ENCODE peak calls at places on chromosomes 12 and 14, in six cellular contexts. H, B, G, X, P and Y are unnamed samples.

GRCh38 chr14:45868377-45868776 is 615.4 kb upstream of the MIS18BP1 start:
- DNase-seq in H (no peak), B (no peak), G (no peak), X (peak), P (no peak), Y (no peak)

GRCh38 chr12:16347391-16348298 is at the start of gene MGST1:
- DNase-seq in H (peak), B (peak), G (peak), X (peak), P (peak), Y (no peak)

GRCh38 chr14:33880330-33880729 is 70.5 kb downstream of the EGLN3 start:
- DNase-seq in H (no peak), B (peak), G (no peak), X (no peak), P (no peak), Y (no peak)

GRCh38 chr14:24296341-24297157 is 3.0 kb downstream of the DHRS1 start:
- DNase-seq in H (peak), B (peak), G (peak), X (peak), P (peak), Y (peak)

GRCh38 chr12:42631507-42631906 is 42.0 kb upstream of the PRICKLE1 start:
- DNase-seq in H (no peak), B (no peak), G (no peak), X (no peak), P (no peak), Y (no peak)

GRCh38 chr14:93977790-93978581 is 1.6 kb upstream of the ASB2 start:
- DNase-seq in H (no peak), B (no peak), G (no peak), X (peak), P (no peak), Y (no peak)

GRCh38 chr14:102729825-102730224 is 47.4 kb upstream of the TRAF3 start:
- DNase-seq in H (no peak), B (no peak), G (no peak), X (no peak), P (no peak), Y (no peak)

GRCh38 chr12:92226036-92226661 is 80.5 kb upstream of the BTG1 start:
- DNase-seq in H (no peak), B (no peak), G (no peak), X (no peak), P (no peak), Y (no peak)

GRCh38 chr14:64400829-64401459 is 12.8 kb downstream of the MTHFD1 start:
- DNase-seq in H (no peak), B (no peak), G (no peak), X (no peak), P (no peak), Y (no peak)

GRCh38 chr12:128387811-128388422 is 120.9 kb downstream of the TMEM132C start:
- DNase-seq in H (peak), B (peak), G (no peak), X (no peak), P (peak), Y (peak)

GRCh38 chr12:93219947-93220346 is 157.8 kb upstream of the NUDT4 start:
- DNase-seq in H (no peak), B (no peak), G (no peak), X (no peak), P (no peak), Y (no peak)

GRCh38 chr12:78392918-78393317 is 471.7 kb upstream of the SYT1 start:
- DNase-seq in H (no peak), B (peak), G (no peak), X (no peak), P (no peak), Y (no peak)

GRCh38 chr14:55802986-55803431 is 223.0 kb downstream of the KTN1 start:
- DNase-seq in H (no peak), B (peak), G (no peak), X (no peak), P (no peak), Y (no peak)

GRCh38 chr12:9037431-9037830 is 48.1 kb downstream of the KLRG1 start:
- DNase-seq in H (no peak), B (no peak), G (no peak), X (no peak), P (no peak), Y (no peak)

GRCh38 chr12:59283012-59283411 is 312.8 kb upstream of the SLC16A7 start:
- DNase-seq in H (no peak), B (no peak), G (no peak), X (no peak), P (no peak), Y (no peak)

GRCh38 chr14:92880851-92881250 is 42.1 kb upstream of the CHGA start:
- DNase-seq in H (no peak), B (peak), G (no peak), X (no peak), P (peak), Y (no peak)

GRCh38 chr12:62799126-62799736 is 135.7 kb downstream of the PPM1H start:
- DNase-seq in H (peak), B (peak), G (peak), X (peak), P (no peak), Y (no peak)

GRCh38 chr12:96906849-96907664 is at the start of gene NEDD1:
- DNase-seq in H (peak), B (peak), G (peak), X (peak), P (peak), Y (peak)

GRCh38 chr14:31018057-31018645 is 7.3 kb upstream of the AP4S1 start:
- DNase-seq in H (no peak), B (no peak), G (no peak), X (no peak), P (no peak), Y (no peak)

GRCh38 chr12:57133916-57134315 is 5.6 kb downstream of the LRP1 start:
- DNase-seq in H (no peak), B (no peak), G (no peak), X (no peak), P (no peak), Y (no peak)

GRCh38 chr12:19030603-19031002 is 98.9 kb upstream of the PLEKHA5 start:
- DNase-seq in H (no peak), B (peak), G (no peak), X (no peak), P (no peak), Y (no peak)

GRCh38 chr12:116532986-116533342 is 26.2 kb upstream of the MAP1LC3B2 start:
- DNase-seq in H (no peak), B (no peak), G (no peak), X (no peak), P (no peak), Y (no peak)

DNA sequence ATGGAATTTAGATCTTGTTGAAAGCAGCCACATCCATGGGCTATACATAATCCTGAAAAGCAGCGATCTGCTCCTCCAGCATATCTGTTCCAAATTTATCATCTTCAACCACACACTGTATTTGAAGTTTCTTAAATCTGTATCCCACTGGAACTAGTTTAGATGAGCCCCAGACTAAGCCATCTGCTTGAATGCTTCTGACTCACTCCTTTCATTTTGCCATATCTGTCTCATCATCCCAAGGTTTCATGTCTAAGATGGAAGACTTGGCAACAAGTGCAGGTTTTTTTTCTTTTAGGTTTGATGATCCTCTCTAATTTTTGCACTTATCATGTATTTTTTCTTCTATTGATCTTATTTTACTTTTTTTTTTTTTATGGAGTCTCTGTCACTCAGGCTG is 54.4 kb upstream of the TMEM263 start:
- DNase-seq in H (no peak), B (no peak), G (no peak), X (no peak), P (no peak), Y (no peak)
- TF ChIP-seq CTCF in H (no peak), B (no peak), G (no peak), X (no peak), P (no peak), Y (no peak)

DNA sequence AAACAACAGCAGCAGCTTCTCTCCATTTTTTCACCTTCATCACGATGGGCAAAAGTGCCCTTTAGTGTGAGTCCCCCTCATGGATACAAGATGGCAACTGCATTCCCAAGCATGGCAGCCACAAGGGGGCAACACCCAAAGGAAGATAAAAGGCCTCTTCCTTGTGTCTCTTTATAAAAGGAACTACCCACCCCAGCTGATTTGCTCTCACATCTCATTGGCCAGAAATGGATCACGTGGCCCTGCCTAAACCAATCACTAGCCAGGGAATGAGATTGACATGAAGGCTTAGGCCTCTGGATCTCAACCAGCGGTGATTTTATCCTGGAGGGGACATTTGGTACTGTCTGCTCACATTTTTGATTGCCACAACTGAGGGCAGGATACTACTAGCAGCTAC is 21.9 kb upstream of the IFT81 start:
- DNase-seq in H (no peak), B (peak), G (no peak), X (peak), P (no peak), Y (peak)
- TF ChIP-seq CTCF in H (no peak), B (peak), G (peak), X (peak), P (peak), Y (peak)

DNA sequence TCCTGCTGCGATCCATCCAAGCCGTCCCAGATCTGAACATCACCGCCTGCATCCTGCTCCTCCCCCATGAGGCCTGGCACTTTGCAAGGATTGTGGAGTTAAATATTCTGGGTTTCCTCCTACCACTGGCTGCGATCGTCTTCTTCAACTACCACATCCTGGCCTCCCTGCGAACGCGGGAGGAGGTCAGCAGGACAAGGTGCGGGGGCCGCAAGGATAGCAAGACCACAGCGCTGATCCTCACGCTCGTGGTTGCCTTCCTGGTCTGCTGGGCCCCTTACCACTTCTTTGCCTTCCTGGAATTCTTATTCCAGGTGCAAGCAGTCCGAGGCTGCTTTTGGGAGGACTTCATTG is 8.2 kb downstream of the BDKRB1 start:
- DNase-seq in H (no peak), B (no peak), G (no peak), X (no peak), P (no peak), Y (no peak)
- TF ChIP-seq CTCF in H (no peak), B (no peak), G (no peak), X (no peak), P (no peak), Y (no peak)

GRCh38 chr12:6273209-6273928 is 37.1 kb upstream of the PLEKHG6 start:
- DNase-seq in H (no peak), B (no peak), G (no peak), X (no peak), P (peak), Y (no peak)
- TF ChIP-seq CTCF in H (no peak), B (no peak), G (no peak), X (no peak), P (no peak), Y (no peak)

GRCh38 chr12:76622915-76623314 is 63.3 kb upstream of the OSBPL8 start:
- DNase-seq in H (no peak), B (no peak), G (no peak), X (no peak), P (no peak), Y (no peak)

GRCh38 chr12:76621582-76622024 is 62.0 kb upstream of the OSBPL8 start:
- DNase-seq in H (peak), B (peak), G (peak), X (peak), P (peak), Y (no peak)

GRCh38 chr12:76622351-76622750 is 62.8 kb upstream of the OSBPL8 start:
- DNase-seq in H (no peak), B (no peak), G (no peak), X (no peak), P (no peak), Y (no peak)

GRCh38 chr12:76627346-76628135 is 68.0 kb upstream of the OSBPL8 start:
- DNase-seq in H (no peak), B (no peak), G (no peak), X (no peak), P (no peak), Y (no peak)

DNA sequence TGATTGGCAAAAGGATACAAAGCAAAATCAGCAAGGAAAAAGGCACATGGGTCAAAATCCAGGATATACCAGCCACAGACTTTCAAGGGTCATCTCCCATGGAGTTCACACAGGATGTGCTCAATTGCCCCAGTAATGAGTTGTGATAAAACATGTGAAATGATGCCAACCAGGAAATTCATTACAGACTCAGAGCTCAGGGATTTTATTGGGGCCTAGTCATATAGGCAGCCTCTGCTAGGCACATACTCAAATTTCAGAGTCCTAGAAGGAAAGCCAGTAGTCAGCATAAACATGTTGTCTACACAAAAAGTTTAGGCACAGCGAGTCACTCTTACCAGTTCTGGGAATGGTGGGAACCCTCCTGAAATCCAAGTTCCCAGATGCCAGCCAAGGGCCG is 64.4 kb upstream of the OSBPL8 start:
- DNase-seq in H (no peak), B (peak), G (peak), X (no peak), P (no peak), Y (no peak)
- TF ChIP-seq CTCF in H (no peak), B (no peak), G (no peak), X (no peak), P (no peak), Y (no peak)